ENCODE peak calls at places on chromosomes 3 and 15, in five cellular contexts. K, D, W, A and P are unnamed samples.

GRCh38 chr3:47082519-47082918 is 81.4 kb downstream of the SETD2 start:
- DNase-seq in K (no peak), D (peak; percentile 64), W (no peak), A (peak; percentile 28), P (no peak)

GRCh38 chr3:146404451-146404850 is 64.9 kb downstream of the PLSCR2 start:
- DNase-seq in K (no peak), D (no peak), W (no peak), A (no peak), P (no peak)

GRCh38 chr3:114892117-114892870 is 254.8 kb downstream of the ZBTB20 start:
- DNase-seq in K (no peak), D (no peak), W (no peak), A (no peak), P (no peak)

GRCh38 chr15:78004919-78005634 is 72.4 kb downstream of the TBC1D2B start:
- DNase-seq in K (no peak), D (peak; percentile 92), W (peak; percentile 85), A (peak; percentile 44), P (no peak)

GRCh38 chr3:183766745-183767606 is 58.4 kb downstream of the MAP6D1 start:
- DNase-seq in K (peak; percentile 78), D (peak; percentile 88), W (peak; percentile 57), A (no peak), P (peak; percentile 54)

GRCh38 chr3:148641712-148642111 is 56.0 kb upstream of the AGTR1 start:
- DNase-seq in K (no peak), D (no peak), W (no peak), A (no peak), P (no peak)

GRCh38 chr15:90400759-90401314 is 12.8 kb downstream of the IQGAP1 start:
- DNase-seq in K (peak; percentile 70), D (peak; percentile 97), W (peak; percentile 83), A (peak; percentile 83), P (peak; percentile 25)

GRCh38 chr15:83435202-83435601 is 11.9 kb upstream of the SH3GL3 start:
- DNase-seq in K (no peak), D (no peak), W (no peak), A (no peak), P (no peak)

GRCh38 chr3:20395692-20396091 is 209.7 kb upstream of the SGO1 start:
- DNase-seq in K (no peak), D (no peak), W (no peak), A (no peak), P (no peak)

GRCh38 chr3:129016366-129016724 is 15.2 kb downstream of the EFCC1 start:
- DNase-seq in K (peak; percentile 81), D (no peak), W (no peak), A (no peak), P (no peak)
- TF ChIP-seq CTCF in K (peak; percentile 38), D (no peak), W (no peak), A (no peak), P (no peak)

DNA sequence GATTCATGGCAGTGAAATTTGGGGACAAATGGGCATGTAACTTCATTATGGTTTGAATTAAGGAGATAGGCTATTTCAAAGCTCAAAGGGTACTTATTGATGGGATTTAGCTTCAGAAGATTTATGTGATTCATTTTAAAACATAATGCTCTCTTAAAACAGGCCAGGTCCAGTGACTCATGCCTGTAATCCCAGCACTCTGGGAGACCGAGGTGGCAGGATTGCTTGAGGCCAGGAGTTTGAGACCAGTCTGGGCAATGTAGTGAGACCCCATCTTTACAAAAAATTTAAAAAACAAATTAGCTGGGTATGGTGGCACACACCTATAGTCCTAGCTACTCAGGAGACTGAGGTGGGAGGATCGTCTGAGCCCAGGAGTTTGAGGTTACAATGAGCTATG is 11.5 kb downstream of the THAP10 start:
- DNase-seq in K (no peak), D (peak; percentile 58), W (no peak), A (no peak), P (no peak)
- TF ChIP-seq CTCF in K (no peak), D (no peak), W (no peak), A (no peak), P (no peak)

DNA sequence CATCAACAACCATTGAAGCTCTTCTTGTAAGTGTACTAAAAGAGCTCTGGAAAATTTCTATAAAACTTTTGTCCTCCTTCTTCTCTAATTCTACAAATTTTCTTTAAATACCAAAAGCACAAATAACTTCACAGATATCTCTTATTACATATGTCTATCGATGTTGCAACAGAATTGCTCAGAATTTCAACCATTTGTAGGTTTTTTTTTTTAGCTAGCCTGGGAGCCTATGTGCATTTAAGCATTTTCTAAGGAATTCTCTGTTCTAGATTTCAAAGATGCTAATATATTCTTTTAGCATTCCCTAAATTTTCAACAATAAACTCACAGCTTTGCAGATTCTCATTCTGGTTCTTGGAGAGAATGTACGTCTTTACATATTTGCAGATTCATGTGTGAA is 774.3 kb upstream of the NR2F2 start:
- DNase-seq in K (no peak), D (peak; percentile 75), W (no peak), A (no peak), P (no peak)
- TF ChIP-seq CTCF in K (no peak), D (no peak), W (no peak), A (no peak), P (no peak)

DNA sequence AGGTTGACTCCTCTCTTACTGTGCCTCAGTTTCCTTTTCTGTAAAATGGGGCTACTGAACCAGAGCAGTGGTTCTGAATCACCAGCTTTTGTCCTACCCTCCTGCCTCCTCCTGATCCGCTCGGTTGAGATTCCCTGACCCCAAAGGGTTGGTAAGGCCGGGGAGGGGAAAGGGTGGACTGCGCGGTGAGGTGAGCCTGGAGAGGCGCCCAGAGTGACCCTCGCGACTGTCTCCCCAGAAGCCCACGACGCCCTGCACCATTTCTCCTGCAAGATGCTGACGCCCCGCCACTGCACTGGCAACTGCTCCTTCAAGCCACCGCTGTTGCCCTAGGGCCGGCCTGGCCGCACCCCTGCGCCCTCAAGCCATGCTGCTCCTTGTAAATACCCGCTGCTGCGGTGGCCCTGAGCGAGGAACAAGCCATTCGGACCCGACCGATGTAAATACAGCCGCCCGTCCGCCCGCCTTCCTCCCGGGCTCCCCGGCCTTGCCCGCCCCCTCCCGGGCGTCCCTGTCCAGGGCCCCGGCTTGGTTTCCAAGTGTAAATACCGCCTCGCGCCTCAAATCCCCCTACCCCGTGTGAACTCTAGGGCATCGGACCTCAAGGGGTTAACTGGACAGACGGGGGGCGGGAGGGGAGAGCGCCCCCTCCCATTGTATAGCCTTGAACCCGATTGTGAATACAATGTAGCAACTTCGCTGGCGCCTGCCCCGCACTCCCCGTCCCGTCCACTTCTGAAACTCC is 6.2 kb downstream of the RNU6-1 start:
- DNase-seq in K (peak; percentile 69), D (peak; percentile 29), W (no peak), A (no peak), P (no peak)
- TF ChIP-seq CTCF in K (peak; percentile 40), D (peak; percentile 69), W (peak; percentile 41), A (peak; percentile 67), P (peak; percentile 60)

GRCh38 chr3:193314161-193314560 is 64.4 kb downstream of the ATP13A5 start:
- DNase-seq in K (no peak), D (no peak), W (no peak), A (no peak), P (no peak)
- TF ChIP-seq CTCF in K (no peak), D (no peak), W (no peak), A (no peak), P (peak; percentile 28)

GRCh38 chr15:57463360-57463759 is 87.1 kb downstream of the CGNL1 start:
- DNase-seq in K (no peak), D (no peak), W (no peak), A (no peak), P (no peak)

GRCh38 chr15:57461541-57461940 is 85.2 kb downstream of the CGNL1 start:
- DNase-seq in K (no peak), D (no peak), W (no peak), A (no peak), P (no peak)

GRCh38 chr15:57460208-57460816 is 84.0 kb downstream of the CGNL1 start:
- DNase-seq in K (no peak), D (no peak), W (no peak), A (no peak), P (no peak)

GRCh38 chr15:57464480-57464879 is 88.2 kb downstream of the CGNL1 start:
- DNase-seq in K (no peak), D (no peak), W (no peak), A (no peak), P (no peak)

GRCh38 chr15:57462391-57462790 is 86.1 kb downstream of the CGNL1 start:
- DNase-seq in K (no peak), D (peak; percentile 38), W (no peak), A (no peak), P (no peak)
- TF ChIP-seq CTCF in K (no peak), D (peak; percentile 43), W (peak; percentile 23), A (peak; percentile 38), P (no peak)

DNA sequence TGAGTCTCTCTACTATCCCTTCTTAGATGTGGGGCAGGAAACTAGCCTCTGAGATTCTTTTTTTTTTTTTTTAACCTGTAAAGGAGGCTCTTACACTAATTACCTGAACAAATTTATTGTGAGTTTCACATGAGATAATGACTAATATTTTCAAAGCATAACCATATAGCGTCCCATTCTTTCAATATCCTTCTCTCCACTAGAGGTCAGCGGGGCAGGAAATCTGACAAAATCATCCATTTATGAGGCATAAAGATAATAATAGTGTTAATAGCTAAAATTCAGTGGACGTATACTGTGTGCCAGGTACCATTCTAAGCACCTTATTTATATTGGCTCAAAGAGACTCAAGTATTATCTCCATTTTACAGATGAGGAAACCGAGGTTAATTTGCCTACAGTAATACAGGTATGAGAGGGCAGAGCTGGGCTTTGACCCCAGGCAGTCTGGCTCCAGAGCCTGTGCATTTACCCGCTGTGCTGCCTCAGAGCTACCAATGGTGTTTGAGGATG is 16.3 kb upstream of the SMAD6 start:
- DNase-seq in K (no peak), D (peak; percentile 28), W (no peak), A (no peak), P (no peak)
- TF ChIP-seq CTCF in K (no peak), D (peak; percentile 51), W (no peak), A (peak; percentile 36), P (peak; percentile 30)

DNA sequence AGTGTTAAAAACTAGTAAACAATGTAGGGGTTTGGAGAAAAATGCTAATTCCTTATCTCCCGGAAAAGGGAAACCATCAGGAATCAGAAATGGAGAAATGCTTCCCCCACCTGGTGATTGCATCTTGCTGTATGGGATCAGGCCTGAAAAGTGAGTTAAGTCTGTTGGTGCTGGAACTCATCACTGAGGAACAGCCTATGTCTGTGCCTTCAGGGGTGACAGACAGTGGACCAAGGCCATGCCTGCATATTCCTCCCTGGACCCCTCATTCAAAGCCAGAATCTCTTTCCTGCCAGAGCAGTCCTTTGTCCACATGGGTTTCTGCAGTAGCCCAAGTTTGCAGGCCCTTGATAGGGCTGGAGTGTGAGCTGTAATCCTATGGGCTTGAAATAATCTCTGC is 160.8 kb upstream of the CTDSPL start:
- DNase-seq in K (no peak), D (peak; percentile 4), W (no peak), A (no peak), P (no peak)
- TF ChIP-seq CTCF in K (no peak), D (peak; percentile 2), W (no peak), A (no peak), P (no peak)